ENCODE peak calls at places on chromosomes 12 and 14, in four cellular contexts. Q is prostate gland, F is cardiac fibroblast, S is foreskin keratinocyte. G is an unnamed sample.

GRCh38 chr12:42213954-42214426 is 24.1 kb downstream of the YAF2 start:
- DNase-seq in Q (peak; percentile 13), F (peak; percentile 72), S (no peak), G (peak; percentile 52)

GRCh38 chr12:52217223-52217622 is 15.8 kb upstream of the KRT7 start:
- DNase-seq in Q (peak; percentile 91), F (peak; percentile 56), S (no peak), G (peak; percentile 88)

GRCh38 chr14:59117754-59118153 is 70.7 kb upstream of the DAAM1 start:
- DNase-seq in Q (no peak), F (no peak), S (no peak), G (no peak)

GRCh38 chr14:99566390-99567354 is 37.3 kb downstream of the CCDC85C start:
- DNase-seq in Q (no peak), F (no peak), S (no peak), G (no peak)

GRCh38 chr14:100019156-100019882 is 45.9 kb upstream of the EVL start:
- DNase-seq in Q (no peak), F (peak; percentile 51), S (no peak), G (no peak)

GRCh38 chr14:99029916-99030305 is 242.1 kb downstream of the BCL11B start:
- DNase-seq in Q (no peak), F (no peak), S (no peak), G (no peak)

GRCh38 chr14:97719931-97720330 is 922.7 kb downstream of the VRK1 start:
- DNase-seq in Q (no peak), F (no peak), S (no peak), G (no peak)

GRCh38 chr14:50001146-50001998 is 108.5 kb downstream of the ARF6 start:
- DNase-seq in Q (peak; percentile 86), F (peak; percentile 86), S (peak; percentile 95), G (peak; percentile 91)

GRCh38 chr14:41872906-41873305 is 266.2 kb downstream of the LRFN5 start:
- DNase-seq in Q (no peak), F (peak; percentile 1), S (no peak), G (no peak)

GRCh38 chr12:76018111-76018510 is 13.5 kb downstream of the PHLDA1 start:
- DNase-seq in Q (no peak), F (peak; percentile 54), S (no peak), G (peak; percentile 54)

GRCh38 chr12:124684496-124684895 is 117.1 kb upstream of the NCOR2 start:
- DNase-seq in Q (peak; percentile 56), F (no peak), S (no peak), G (no peak)

GRCh38 chr14:31320216-31320615 is 100.1 kb downstream of the HEATR5A start:
- DNase-seq in Q (no peak), F (no peak), S (no peak), G (no peak)

GRCh38 chr12:15752780-15753179 is 36.4 kb downstream of the EPS8 start:
- DNase-seq in Q (no peak), F (peak; percentile 48), S (no peak), G (no peak)

GRCh38 chr12:68746572-68747180 is 700 bp downstream of the SLC35E3 start:
- DNase-seq in Q (peak; percentile 42), F (peak; percentile 79), S (peak; percentile 32), G (peak; percentile 73)

DNA sequence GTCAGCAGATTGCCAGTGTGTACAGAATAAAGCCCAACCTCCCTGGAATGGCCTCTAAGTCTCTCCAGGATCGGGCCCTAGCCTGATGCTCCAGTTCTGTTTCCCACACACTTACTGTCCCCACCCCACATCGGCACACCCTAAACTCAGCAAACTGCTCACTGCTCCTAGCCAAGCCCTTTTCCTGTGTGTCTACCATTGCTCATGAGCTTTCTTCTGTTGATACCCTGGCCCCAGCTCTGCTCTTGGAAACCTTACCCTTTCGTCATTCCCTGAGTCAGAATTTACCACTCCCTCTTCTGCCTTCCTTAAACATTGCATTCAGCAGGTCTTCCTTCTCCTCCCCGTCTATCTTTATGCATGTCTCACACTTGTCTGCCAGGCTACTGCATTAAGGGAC is 158.9 kb downstream of the TMX1 start:
- DNase-seq in Q (no peak), F (peak; percentile 99), S (peak; percentile 99), G (peak; percentile 96)
- TF ChIP-seq CTCF in Q (no peak), F (no peak), S (peak; percentile 51), G (peak; percentile 11)

DNA sequence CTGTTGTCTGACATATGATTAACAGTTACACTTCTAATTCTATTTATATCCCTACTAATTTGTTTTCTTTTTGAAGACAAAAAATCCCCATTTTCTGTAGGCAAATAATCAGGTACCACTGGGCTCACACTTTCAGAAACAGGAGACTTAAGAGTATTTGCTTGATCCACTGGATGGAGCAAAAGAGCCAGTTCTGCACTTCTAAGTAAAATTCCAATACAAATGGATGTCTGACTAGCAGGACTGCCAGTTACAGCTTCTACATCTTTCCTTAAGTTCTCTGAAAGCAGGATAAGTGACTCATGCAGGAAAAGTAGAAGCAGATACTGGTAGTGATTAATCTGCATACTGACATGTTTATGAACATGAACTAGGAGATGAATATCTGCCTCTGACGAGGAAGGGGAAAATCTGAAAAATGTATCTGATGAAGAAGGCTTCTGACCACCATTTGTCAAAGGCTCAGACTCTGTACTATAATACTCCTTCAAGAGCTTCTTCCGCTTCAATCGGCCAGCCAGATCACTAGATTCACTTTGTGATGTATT is 73.8 kb upstream of the ANKS1B start:
- DNase-seq in Q (no peak), F (peak; percentile 84), S (peak; percentile 76), G (peak; percentile 47)
- TF ChIP-seq CTCF in Q (no peak), F (peak; percentile 37), S (peak; percentile 69), G (no peak)

GRCh38 chr12:79766705-79767464 is 76.1 kb upstream of the PAWR start:
- DNase-seq in Q (no peak), F (no peak), S (no peak), G (no peak)

GRCh38 chr12:79773896-79774295 is 83.1 kb upstream of the PAWR start:
- DNase-seq in Q (no peak), F (no peak), S (no peak), G (no peak)

GRCh38 chr12:79765157-79765556 is 74.4 kb upstream of the PAWR start:
- DNase-seq in Q (no peak), F (no peak), S (no peak), G (no peak)

GRCh38 chr12:79769189-79769859 is 78.6 kb upstream of the PAWR start:
- DNase-seq in Q (no peak), F (no peak), S (no peak), G (no peak)

GRCh38 chr12:79769860-79770485 is 79.2 kb upstream of the PAWR start:
- DNase-seq in Q (no peak), F (no peak), S (no peak), G (no peak)
- TF ChIP-seq CTCF in Q (no peak), F (no peak), S (no peak), G (no peak)

GRCh38 chr14:96264850-96265249 is 8.8 kb downstream of the BDKRB1 start:
- DNase-seq in Q (no peak), F (peak; percentile 48), S (no peak), G (peak; percentile 73)
- TF ChIP-seq CTCF in Q (no peak), F (peak; percentile 58), S (peak; percentile 59), G (peak; percentile 40)

GRCh38 chr14:77275041-77275854 is 4.2 kb upstream of the NGB start:
- DNase-seq in Q (no peak), F (no peak), S (no peak), G (no peak)
- TF ChIP-seq CTCF in Q (no peak), F (no peak), S (no peak), G (no peak)

GRCh38 chr12:54021006-54021405 is 7.2 kb upstream of the HOXC6 start:
- DNase-seq in Q (no peak), F (no peak), S (no peak), G (no peak)

GRCh38 chr12:54020587-54020969 is 7.7 kb upstream of the HOXC6 start:
- DNase-seq in Q (no peak), F (no peak), S (no peak), G (no peak)

GRCh38 chr12:54022960-54023884 is 5.0 kb upstream of the HOXC6 start:
- DNase-seq in Q (no peak), F (no peak), S (no peak), G (no peak)

GRCh38 chr12:54019924-54020586 is 8.2 kb upstream of the HOXC6 start:
- DNase-seq in Q (no peak), F (no peak), S (no peak), G (peak; percentile 33)

GRCh38 chr12:54021432-54022013 is 6.7 kb upstream of the HOXC6 start:
- DNase-seq in Q (no peak), F (no peak), S (no peak), G (no peak)
- TF ChIP-seq CTCF in Q (no peak), F (no peak), S (peak; percentile 69), G (peak; percentile 22)

GRCh38 chr14:94680498-94681288 is 68.5 kb downstream of the SERPINA3 start:
- DNase-seq in Q (no peak), F (no peak), S (no peak), G (no peak)

GRCh38 chr14:94682736-94683135 is 70.5 kb downstream of the SERPINA3 start:
- DNase-seq in Q (no peak), F (no peak), S (no peak), G (no peak)

GRCh38 chr14:94682061-94682516 is 69.9 kb downstream of the SERPINA3 start:
- DNase-seq in Q (no peak), F (no peak), S (no peak), G (no peak)

GRCh38 chr14:94679941-94680340 is 67.8 kb downstream of the SERPINA3 start:
- DNase-seq in Q (no peak), F (no peak), S (no peak), G (no peak)

GRCh38 chr14:94681300-94682060 is 69.3 kb downstream of the SERPINA3 start:
- DNase-seq in Q (peak; percentile 13), F (peak; percentile 80), S (no peak), G (peak; percentile 83)
- TF ChIP-seq CTCF in Q (no peak), F (peak; percentile 95), S (peak; percentile 73), G (peak; percentile 79)